ENCODE peak calls at places on chromosomes 12 and 14, in four cellular contexts. I, G, U and C are unnamed samples.

GRCh38 chr14:72717220-72717619 is 176.7 kb downstream of the DPF3 start:
- DNase-seq in I (no peak), G (no peak), U (no peak), C (no peak)

GRCh38 chr12:58648151-58648550 is 272.2 kb downstream of the LRIG3 start:
- DNase-seq in I (no peak), G (no peak), U (no peak), C (no peak)

GRCh38 chr14:67410313-67410712 is 1.7 kb downstream of the PLEK2 start:
- DNase-seq in G (peak; percentile 58), I (no peak), U (no peak), C (no peak)

GRCh38 chr12:130953783-130954543 is at the start of gene ADGRD1:
- DNase-seq in G (no peak), I (no peak), U (no peak), C (no peak)

GRCh38 chr12:46240436-46240835 is 28.4 kb downstream of the SLC38A1 start:
- DNase-seq in U (no peak), I (no peak), G (no peak), C (no peak)

GRCh38 chr12:109716512-109717389 is 3.1 kb downstream of the FAM222A start:
- DNase-seq in U (peak; percentile 45), I (no peak), G (no peak), C (peak; percentile 29)

GRCh38 chr12:109517619-109518018 is 40.2 kb downstream of the UBE3B start:
- DNase-seq in U (no peak), G (no peak), I (no peak), C (no peak)

GRCh38 chr12:131461096-131461495 is 249.8 kb upstream of the SFSWAP start:
- DNase-seq in I (no peak), U (no peak), G (no peak), C (no peak)

GRCh38 chr12:98022961-98023360 is 492.4 kb upstream of the TMPO start:
- DNase-seq in G (no peak), I (no peak), U (no peak), C (peak; percentile 55)

GRCh38 chr12:104535383-104535782 is 78.6 kb downstream of the CHST11 start:
- DNase-seq in I (no peak), G (no peak), U (no peak), C (no peak)

GRCh38 chr14:102445641-102446040 is 63.9 kb downstream of the ANKRD9 start:
- DNase-seq in G (no peak), I (no peak), U (no peak), C (no peak)

GRCh38 chr14:33791971-33792370 is 158.9 kb downstream of the EGLN3 start:
- DNase-seq in U (no peak), I (no peak), G (no peak), C (no peak)

GRCh38 chr14:36508418-36509051 is 11.5 kb downstream of the NKX2-1 start:
- DNase-seq in I (no peak), U (no peak), G (no peak), C (no peak)

GRCh38 chr14:20434701-20435453 is 1.1 kb downstream of the KLHL33 start:
- DNase-seq in I (no peak), G (no peak), U (peak; percentile 60), C (no peak)

GRCh38 chr14:49953196-49953595 is 60.3 kb downstream of the ARF6 start:
- DNase-seq in G (no peak), I (no peak), U (no peak), C (no peak)

DNA sequence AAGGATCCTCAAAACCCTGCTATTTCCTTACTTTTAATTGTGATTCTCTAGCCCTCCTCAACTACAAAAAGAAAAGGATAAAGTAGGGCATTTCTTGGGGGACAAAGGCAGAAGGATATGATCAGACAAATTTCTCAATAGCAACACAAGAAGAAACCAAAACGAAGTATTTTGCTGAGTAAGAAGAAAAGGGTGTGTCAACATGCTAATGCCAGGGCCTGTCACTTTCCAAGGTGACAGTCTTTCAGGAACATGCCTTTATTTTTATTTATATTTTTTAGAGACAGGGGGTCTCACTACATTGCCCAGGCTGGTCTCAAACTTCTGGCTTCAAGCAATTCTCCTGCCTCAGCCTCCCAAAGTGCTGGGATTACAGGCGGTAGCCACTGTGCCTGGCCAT is 39.8 kb downstream of the CBX5 start:
- DNase-seq in I (no peak), G (no peak), U (no peak), C (no peak)
- TF ChIP-seq CTCF in I (no peak), G (no peak), U (no peak), C (no peak)

GRCh38 chr14:80213602-80214001 is 2.3 kb upstream of the DIO2 start:
- DNase-seq in I (peak; percentile 46), G (peak; percentile 44), U (no peak), C (peak; percentile 83)
- TF ChIP-seq CTCF in I (peak; percentile 81), G (no peak), U (peak; percentile 32), C (peak; percentile 79)

GRCh38 chr14:89489796-89490506 is 72.9 kb upstream of the FOXN3 start:
- DNase-seq in U (peak; percentile 30), I (no peak), G (no peak), C (no peak)

GRCh38 chr14:89491701-89492381 is 74.8 kb upstream of the FOXN3 start:
- DNase-seq in I (peak; percentile 17), U (no peak), G (no peak), C (no peak)

GRCh38 chr14:89493406-89493805 is 76.4 kb upstream of the FOXN3 start:
- DNase-seq in U (no peak), I (no peak), G (no peak), C (no peak)

GRCh38 chr14:89495718-89496117 is 78.7 kb upstream of the FOXN3 start:
- DNase-seq in I (no peak), G (no peak), U (no peak), C (no peak)

DNA sequence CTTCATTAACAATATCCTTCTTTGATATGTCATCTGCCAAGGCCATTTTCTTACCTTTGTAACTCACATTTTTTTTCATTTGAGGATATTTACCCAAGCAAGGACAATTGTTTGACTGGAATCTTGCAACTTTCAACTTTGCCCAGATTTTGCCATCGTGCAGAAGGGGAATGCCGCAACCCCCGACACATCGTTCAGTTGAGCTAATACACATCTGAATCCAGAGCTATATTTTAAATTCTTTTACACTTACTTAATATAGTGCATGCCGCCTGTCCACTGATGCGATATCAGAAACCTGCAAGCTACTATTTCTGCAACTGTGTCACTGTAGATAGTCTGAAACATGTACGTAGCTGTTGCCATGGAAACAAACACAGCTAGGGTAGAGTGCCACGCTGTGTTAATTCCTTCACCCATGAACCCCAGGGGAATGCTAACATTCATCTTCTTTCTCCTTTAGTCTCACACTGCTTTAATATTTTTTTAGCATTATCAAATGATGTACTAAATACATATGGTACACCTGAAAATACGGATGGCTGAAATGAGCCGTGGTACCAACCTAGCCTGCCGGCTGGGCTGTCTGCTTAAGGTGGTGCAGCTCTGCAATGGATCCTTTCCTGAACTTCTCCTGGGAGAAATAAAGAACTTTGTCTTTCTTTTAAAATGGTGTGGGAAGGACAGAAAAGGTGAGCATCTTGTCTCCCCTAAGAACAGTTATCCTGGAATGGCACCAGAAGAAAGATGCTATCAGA is 77.0 kb upstream of the FOXN3 start:
- DNase-seq in I (peak; percentile 20), G (no peak), U (no peak), C (no peak)
- TF ChIP-seq CTCF in I (no peak), G (no peak), U (no peak), C (no peak)

DNA sequence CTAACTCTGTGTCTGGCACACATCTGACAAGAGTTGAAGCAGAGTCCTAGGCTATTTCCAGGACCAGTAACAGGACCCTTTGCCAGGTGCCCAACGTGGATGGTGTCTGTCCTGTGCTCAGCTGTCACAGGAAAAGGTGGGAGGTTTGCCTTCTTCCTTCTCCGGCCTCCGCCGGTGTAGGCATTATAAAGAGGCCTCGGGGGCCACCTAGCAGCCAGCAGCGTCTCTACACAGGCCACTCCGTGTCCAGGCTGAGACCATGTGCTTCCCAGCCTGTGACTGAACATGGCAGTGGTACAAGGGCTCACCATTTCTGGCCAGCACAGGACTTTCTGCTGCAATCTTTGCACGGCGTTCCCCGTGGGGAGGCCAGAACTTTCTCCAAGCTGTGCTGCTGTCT is 60.7 kb upstream of the GPATCH2L start:
- DNase-seq in U (no peak), I (no peak), G (no peak), C (no peak)
- TF ChIP-seq CTCF in U (peak; percentile 27), I (peak; percentile 33), G (no peak), C (no peak)

DNA sequence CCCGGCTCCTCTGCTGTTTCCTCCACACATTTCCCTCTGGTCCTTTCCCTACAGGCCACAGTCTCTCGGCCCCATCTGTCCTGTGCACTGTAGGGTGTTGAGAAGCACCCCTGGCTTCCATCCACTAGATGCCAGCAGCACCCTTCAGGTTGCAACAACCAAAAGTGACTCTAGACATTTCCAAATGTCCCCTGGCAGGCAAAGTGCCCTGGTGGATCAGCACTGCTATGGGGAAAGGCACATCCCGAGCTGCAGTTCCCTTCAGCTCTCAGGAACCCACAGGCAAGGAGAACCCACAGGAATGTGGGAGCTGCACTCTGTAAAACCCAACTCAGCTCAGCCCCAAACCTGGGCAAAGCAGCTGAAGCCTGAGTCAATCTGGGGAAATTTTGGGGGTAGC is 77.0 kb downstream of the RBM19 start:
- DNase-seq in G (no peak), U (no peak), I (peak; percentile 6), C (no peak)
- TF ChIP-seq CTCF in G (no peak), U (no peak), I (peak; percentile 25), C (no peak)

GRCh38 chr12:68891141-68891540 is 41.8 kb downstream of the CPM start:
- DNase-seq in G (no peak), U (no peak), I (no peak), C (no peak)
- TF ChIP-seq CTCF in G (no peak), U (no peak), I (no peak), C (no peak)

GRCh38 chr14:37590096-37590809 is 4.8 kb downstream of the FOXA1 start:
- DNase-seq in U (no peak), I (no peak), G (no peak), C (no peak)

GRCh38 chr14:37592288-37593274 is 2.5 kb downstream of the FOXA1 start:
- DNase-seq in U (no peak), G (no peak), I (no peak), C (no peak)

GRCh38 chr14:37591941-37592287 is 3.1 kb downstream of the FOXA1 start:
- DNase-seq in U (no peak), G (no peak), I (no peak), C (no peak)

GRCh38 chr14:37590810-37591139 is 4.3 kb downstream of the FOXA1 start:
- DNase-seq in U (no peak), G (no peak), I (no peak), C (no peak)

DNA sequence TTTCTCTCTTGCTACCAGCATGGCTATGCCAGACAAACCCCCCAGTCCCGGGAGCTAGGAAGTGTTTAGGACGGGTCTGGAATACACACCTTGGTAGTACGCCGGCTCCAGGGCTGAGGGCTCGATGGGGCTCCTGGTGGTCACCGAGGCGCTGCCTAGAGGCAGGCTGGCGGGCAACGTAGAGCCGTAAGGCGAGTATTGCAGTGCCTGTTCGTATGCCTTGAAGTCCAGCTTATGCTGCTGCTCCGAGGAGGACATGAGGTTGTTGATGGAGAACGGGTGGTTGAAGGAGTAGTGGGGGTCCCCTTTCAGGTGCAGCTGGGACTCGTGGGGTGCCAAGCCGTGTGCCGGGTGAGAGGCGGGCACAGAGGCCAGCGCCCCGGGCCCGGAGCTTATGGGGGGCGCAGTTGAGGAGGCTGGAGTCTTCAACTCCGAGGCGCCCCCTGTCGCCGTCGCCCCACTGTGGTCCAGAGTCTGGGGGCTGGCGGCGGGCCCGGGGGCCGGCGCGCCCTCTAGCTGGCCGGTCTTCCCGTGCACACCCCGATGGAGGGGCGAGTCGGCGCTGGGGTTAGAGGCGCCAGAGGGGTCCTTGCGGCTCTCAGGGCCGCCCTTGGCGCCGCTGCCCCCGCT is 3.6 kb downstream of the FOXA1 start:
- DNase-seq in U (no peak), I (no peak), G (no peak), C (no peak)
- TF ChIP-seq CTCF in U (no peak), I (peak; percentile 5), G (no peak), C (no peak)

GRCh38 chr12:107131832-107132616 is 38.7 kb upstream of the CRY1 start:
- DNase-seq in G (peak; percentile 75), I (peak; percentile 44), U (no peak), C (peak; percentile 72)
- TF ChIP-seq CTCF in G (peak; percentile 75), I (peak; percentile 78), U (peak; percentile 73), C (peak; percentile 68)